ENCODE peak calls at places on chromosomes 6 and 20, in eight cellular contexts. O is tibial nerve; N is activated gamma-delta T cell treated with Interleukin-2 at 50 U/mL for 16 hours; V is EH; T is GM04504; Y is erythroblast; M is naive thymus-derived CD4-positive, alpha-beta T cell; R is HS-27A. K is an unnamed sample.
A peak's percentile ranks its signal among the peaks of the same experiment; 100 is the strongest.

GRCh38 chr20:2692886-2693285 is 306 bp downstream of the EBF4 start:
- DNase-seq in O (no peak), N (no peak), V (peak; percentile 15), T (no peak), Y (peak; percentile 45), M (peak; percentile 26), R (no peak), K (no peak)

GRCh38 chr6:169997187-169997929 is 245.9 kb downstream of the ERMARD start:
- DNase-seq in O (no peak), N (no peak), V (no peak), T (no peak), Y (no peak), M (no peak), R (no peak), K (no peak)

GRCh38 chr20:58986968-58987517 is 6.0 kb downstream of the NELFCD start:
- DNase-seq in O (no peak), N (no peak), V (no peak), T (no peak), Y (no peak), M (no peak), R (no peak), K (no peak)

GRCh38 chr6:43334466-43335095 is 26.0 kb upstream of the CRIP3 start:
- DNase-seq in O (no peak), N (no peak), V (peak; percentile 71), T (peak; percentile 28), Y (peak; percentile 48), M (no peak), R (peak; percentile 29), K (no peak)

GRCh38 chr6:168506460-168506859 is 65.5 kb downstream of the SMOC2 start:
- DNase-seq in O (no peak), N (no peak), V (no peak), T (no peak), Y (no peak), M (no peak), R (no peak), K (peak; percentile 95)

GRCh38 chr20:57676517-57677322 is 33.1 kb downstream of the PMEPA1 start:
- DNase-seq in O (no peak), N (no peak), V (no peak), T (no peak), Y (no peak), M (no peak), R (no peak), K (no peak)

GRCh38 chr6:106145741-106146227 is 59.6 kb downstream of the PRDM1 start:
- DNase-seq in O (no peak), N (no peak), V (peak; percentile 38), T (no peak), Y (no peak), M (no peak), R (no peak), K (peak; percentile 70)

GRCh38 chr20:10603971-10604864 is 69.6 kb downstream of the JAG1 start:
- DNase-seq in O (peak; percentile 52), N (no peak), V (peak; percentile 98), T (peak; percentile 84), Y (no peak), M (no peak), R (peak; percentile 82), K (no peak)

GRCh38 chr6:47362857-47363461 is 53.3 kb upstream of the TNFRSF21 start:
- DNase-seq in O (no peak), N (no peak), V (no peak), T (no peak), Y (peak; percentile 23), M (no peak), R (no peak), K (no peak)

GRCh38 chr6:13281630-13282156 is 46.6 kb downstream of the TBC1D7 start:
- DNase-seq in O (no peak), N (no peak), V (peak; percentile 64), T (no peak), Y (no peak), M (no peak), R (no peak), K (no peak)

GRCh38 chr6:12339808-12340487 is 49.8 kb downstream of the EDN1 start:
- DNase-seq in O (no peak), N (no peak), V (no peak), T (no peak), Y (no peak), M (no peak), R (no peak), K (no peak)

GRCh38 chr6:134170844-134171243 is 118.4 kb upstream of the SLC2A12 start:
- DNase-seq in O (no peak), N (no peak), V (peak; percentile 62), T (no peak), Y (no peak), M (no peak), R (no peak), K (no peak)

GRCh38 chr6:138785980-138786379 is 9.9 kb upstream of the ECT2L start:
- DNase-seq in O (no peak), N (no peak), V (no peak), T (no peak), Y (no peak), M (no peak), R (no peak), K (no peak)

GRCh38 chr6:4888841-4889240 is 112.6 kb downstream of the CDYL start:
- DNase-seq in O (no peak), N (no peak), V (no peak), T (no peak), Y (no peak), M (no peak), R (no peak), K (no peak)

GRCh38 chr6:56193846-56194245 is 53.5 kb downstream of the COL21A1 start:
- DNase-seq in O (no peak), N (no peak), V (peak; percentile 19), T (peak; percentile 24), Y (no peak), M (no peak), R (no peak), K (no peak)

GRCh38 chr6:82840571-82840970 is 225.1 kb downstream of the UBE3D start:
- DNase-seq in O (no peak), N (no peak), V (peak; percentile 21), T (no peak), Y (no peak), M (no peak), R (no peak), K (no peak)

GRCh38 chr6:130708338-130708737 is 118.9 kb upstream of the SMLR1 start:
- DNase-seq in O (no peak), N (no peak), V (peak; percentile 68), T (peak; percentile 19), Y (no peak), M (no peak), R (no peak), K (no peak)

GRCh38 chr20:11451793-11452291 is 465.9 kb upstream of the BTBD3 start:
- DNase-seq in O (no peak), N (no peak), V (peak; percentile 46), T (no peak), Y (no peak), M (no peak), R (no peak), K (no peak)

GRCh38 chr20:36569847-36570429 is 3.5 kb upstream of the TGIF2 start:
- DNase-seq in O (no peak), N (no peak), V (peak; percentile 83), T (no peak), Y (no peak), M (no peak), R (no peak), K (no peak)

GRCh38 chr6:86500035-86500434 is 437.3 kb upstream of the HTR1E start:
- DNase-seq in O (no peak), N (no peak), V (no peak), T (no peak), Y (no peak), M (no peak), R (no peak), K (peak; percentile 3)

GRCh38 chr20:41232971-41233926 is 84.3 kb downstream of the ZHX3 start:
- DNase-seq in O (no peak), N (no peak), V (peak; percentile 92), T (peak; percentile 87), Y (peak; percentile 22), M (no peak), R (peak; percentile 79), K (no peak)

GRCh38 chr6:144066745-144067484 is 28.5 kb downstream of the SF3B5 start:
- DNase-seq in O (no peak), N (no peak), V (no peak), T (no peak), Y (peak; percentile 16), M (no peak), R (no peak), K (no peak)

GRCh38 chr6:16227048-16227562 is 11.3 kb upstream of the GMPR start:
- DNase-seq in O (no peak), N (no peak), V (no peak), T (no peak), Y (no peak), M (no peak), R (no peak), K (no peak)

GRCh38 chr6:14396826-14397517 is 279.4 kb downstream of the CD83 start:
- DNase-seq in O (no peak), N (peak; percentile 20), V (peak; percentile 13), T (no peak), Y (peak; percentile 15), M (no peak), R (no peak), K (no peak)

GRCh38 chr6:53903357-53903756 is 108.6 kb downstream of the LRRC1 start:
- DNase-seq in O (no peak), N (no peak), V (no peak), T (no peak), Y (no peak), M (no peak), R (no peak), K (no peak)

GRCh38 chr6:139515511-139515910 is 141.1 kb upstream of the CITED2 start:
- DNase-seq in O (no peak), N (no peak), V (peak; percentile 83), T (no peak), Y (no peak), M (no peak), R (peak; percentile 45), K (no peak)

GRCh38 chr6:93684339-93684738 is 265.0 kb upstream of the EPHA7 start:
- DNase-seq in O (no peak), N (no peak), V (no peak), T (no peak), Y (no peak), M (no peak), R (no peak), K (no peak)

GRCh38 chr6:75167426-75167825 is 38.4 kb downstream of the COL12A1 start:
- DNase-seq in O (no peak), N (no peak), V (peak; percentile 32), T (no peak), Y (no peak), M (no peak), R (no peak), K (no peak)

GRCh38 chr6:150418825-150419594 is 50.2 kb downstream of the IYD start:
- DNase-seq in O (peak; percentile 36), N (peak; percentile 41), V (peak; percentile 57), T (no peak), Y (peak; percentile 73), M (peak; percentile 22), R (no peak), K (peak; percentile 56)

GRCh38 chr6:22737331-22737730 is 168.0 kb downstream of the HDGFL1 start:
- DNase-seq in O (no peak), N (no peak), V (peak; percentile 72), T (no peak), Y (peak; percentile 1), M (no peak), R (peak; percentile 23), K (peak; percentile 47)

GRCh38 chr20:34579936-34580587 is 21.5 kb downstream of the MAP1LC3A start:
- DNase-seq in O (no peak), N (no peak), V (peak; percentile 62), T (no peak), Y (no peak), M (no peak), R (peak; percentile 49), K (no peak)

GRCh38 chr20:52305843-52306242 is 114.3 kb upstream of the ZFP64 start:
- DNase-seq in O (no peak), N (peak; percentile 11), V (no peak), T (no peak), Y (no peak), M (peak; percentile 70), R (no peak), K (no peak)